ENCODE peak calls at places on chromosomes 6 and 20, in six cellular contexts. One of them, this sample, is unnamed.
A peak's percentile ranks its signal among the peaks of the same experiment; 100 is the strongest.

GRCh38 chr20:62025832-62026563 is 39.7 kb downstream of the TAF4 start:
- DNase-seq in pancreas: no peak
- DNase-seq in germinal center: no peak
- DNase-seq in H9: no peak
- DNase-seq in AG09319: no peak
- DNase-seq in A549: no peak
- DNase-seq in this sample: no peak

GRCh38 chr6:132715204-132715603 is 1.3 kb upstream of the VNN1 start:
- DNase-seq in pancreas: no peak
- DNase-seq in germinal center: no peak
- DNase-seq in H9: peak; percentile 87
- DNase-seq in AG09319: no peak
- DNase-seq in A549: peak; percentile 77
- DNase-seq in this sample: peak; percentile 7

GRCh38 chr6:161644521-161644920 is 370.7 kb upstream of the AGPAT4 start:
- DNase-seq in pancreas: no peak
- DNase-seq in germinal center: no peak
- DNase-seq in H9: no peak
- DNase-seq in AG09319: no peak
- DNase-seq in A549: no peak
- DNase-seq in this sample: no peak

GRCh38 chr6:107108201-107108890 is 7.0 kb downstream of the BEND3 start:
- DNase-seq in pancreas: peak; percentile 15
- DNase-seq in germinal center: no peak
- DNase-seq in H9: no peak
- DNase-seq in AG09319: no peak
- DNase-seq in A549: no peak
- DNase-seq in this sample: no peak

GRCh38 chr20:11108102-11108842 is 434.5 kb upstream of the JAG1 start:
- DNase-seq in pancreas: no peak
- DNase-seq in germinal center: no peak
- DNase-seq in H9: no peak
- DNase-seq in AG09319: no peak
- DNase-seq in A549: no peak
- DNase-seq in this sample: no peak

GRCh38 chr6:70371454-70372105 is 41.7 kb upstream of the FAM135A start:
- DNase-seq in pancreas: no peak
- DNase-seq in germinal center: peak; percentile 28
- DNase-seq in H9: no peak
- DNase-seq in AG09319: peak; percentile 53
- DNase-seq in A549: peak; percentile 72
- DNase-seq in this sample: peak; percentile 87

GRCh38 chr6:30613251-30614043 is 3.6 kb downstream of the PPP1R10 start:
- DNase-seq in pancreas: no peak
- DNase-seq in germinal center: no peak
- DNase-seq in H9: no peak
- DNase-seq in AG09319: no peak
- DNase-seq in A549: no peak
- DNase-seq in this sample: no peak

GRCh38 chr6:158047120-158047518 is 65.5 kb downstream of the SYNJ2 start:
- DNase-seq in pancreas: peak; percentile 6
- DNase-seq in germinal center: no peak
- DNase-seq in H9: no peak
- DNase-seq in AG09319: no peak
- DNase-seq in A549: no peak
- DNase-seq in this sample: no peak

GRCh38 chr20:31605902-31606677 is 1.0 kb downstream of the ID1 start:
- DNase-seq in pancreas: no peak
- DNase-seq in germinal center: peak; percentile 34
- DNase-seq in H9: peak; percentile 50
- DNase-seq in AG09319: no peak
- DNase-seq in A549: no peak
- DNase-seq in this sample: peak; percentile 34

GRCh38 chr6:156780962-156781705 is 4.0 kb downstream of the ARID1B start:
- DNase-seq in pancreas: no peak
- DNase-seq in germinal center: no peak
- DNase-seq in H9: no peak
- DNase-seq in AG09319: no peak
- DNase-seq in A549: no peak
- DNase-seq in this sample: no peak

GRCh38 chr6:2738373-2738979 is 12.2 kb downstream of the MYLK4 start:
- DNase-seq in pancreas: no peak
- DNase-seq in germinal center: peak; percentile 46
- DNase-seq in H9: peak; percentile 60
- DNase-seq in AG09319: peak; percentile 20
- DNase-seq in A549: peak; percentile 53
- DNase-seq in this sample: peak; percentile 78

GRCh38 chr6:96900873-96901272 is 3.2 kb upstream of the NDUFAF4 start:
- DNase-seq in pancreas: no peak
- DNase-seq in germinal center: no peak
- DNase-seq in H9: no peak
- DNase-seq in AG09319: no peak
- DNase-seq in A549: no peak
- DNase-seq in this sample: no peak

GRCh38 chr6:62614442-62614841 is 328.4 kb upstream of the KHDRBS2 start:
- DNase-seq in pancreas: no peak
- DNase-seq in germinal center: no peak
- DNase-seq in H9: peak; percentile 29
- DNase-seq in AG09319: no peak
- DNase-seq in A549: peak; percentile 1
- DNase-seq in this sample: no peak

GRCh38 chr6:36888115-36888643 is 2.4 kb downstream of the C6orf89 start:
- DNase-seq in pancreas: no peak
- DNase-seq in germinal center: no peak
- DNase-seq in H9: no peak
- DNase-seq in AG09319: no peak
- DNase-seq in A549: no peak
- DNase-seq in this sample: no peak

GRCh38 chr6:135938588-135939215 is 87.2 kb downstream of the PDE7B start:
- DNase-seq in pancreas: no peak
- DNase-seq in germinal center: no peak
- DNase-seq in H9: no peak
- DNase-seq in AG09319: peak; percentile 11
- DNase-seq in A549: peak; percentile 17
- DNase-seq in this sample: no peak

GRCh38 chr20:35801865-35802264 is 30.1 kb downstream of the PHF20 start:
- DNase-seq in pancreas: no peak
- DNase-seq in germinal center: no peak
- DNase-seq in H9: no peak
- DNase-seq in AG09319: no peak
- DNase-seq in A549: no peak
- DNase-seq in this sample: no peak

GRCh38 chr6:14743465-14744211 is 502.2 kb upstream of the JARID2 start:
- DNase-seq in pancreas: no peak
- DNase-seq in germinal center: no peak
- DNase-seq in H9: no peak
- DNase-seq in AG09319: peak; percentile 97
- DNase-seq in A549: peak; percentile 94
- DNase-seq in this sample: no peak

GRCh38 chr6:157710604-157711003 is 112.4 kb upstream of the SNX9 start:
- DNase-seq in pancreas: no peak
- DNase-seq in germinal center: no peak
- DNase-seq in H9: no peak
- DNase-seq in AG09319: no peak
- DNase-seq in A549: no peak
- DNase-seq in this sample: no peak

GRCh38 chr6:2744206-2744771 is 6.4 kb downstream of the MYLK4 start:
- DNase-seq in pancreas: peak; percentile 75
- DNase-seq in germinal center: no peak
- DNase-seq in H9: no peak
- DNase-seq in AG09319: no peak
- DNase-seq in A549: no peak
- DNase-seq in this sample: peak; percentile 36

GRCh38 chr6:2222275-2222842 is 23.0 kb downstream of the GMDS start:
- DNase-seq in pancreas: no peak
- DNase-seq in germinal center: no peak
- DNase-seq in H9: no peak
- DNase-seq in AG09319: no peak
- DNase-seq in A549: no peak
- DNase-seq in this sample: peak; percentile 13

GRCh38 chr6:112237644-112238043 is 16.7 kb downstream of the LAMA4 start:
- DNase-seq in pancreas: no peak
- DNase-seq in germinal center: no peak
- DNase-seq in H9: no peak
- DNase-seq in AG09319: peak; percentile 95
- DNase-seq in A549: peak; percentile 33
- DNase-seq in this sample: no peak

GRCh38 chr6:157659536-157660271 is 163.3 kb upstream of the SNX9 start:
- DNase-seq in pancreas: no peak
- DNase-seq in germinal center: no peak
- DNase-seq in H9: no peak
- DNase-seq in AG09319: no peak
- DNase-seq in A549: no peak
- DNase-seq in this sample: no peak